ENCODE peak calls at places on chromosome 15, in eight cellular contexts. One of them, this sample, is unnamed. For H3K27me3, the result is how much of the 10 kb centered on the place peaks cover.

GRCh38 chr15:40312370-40313158 is 4.8 kb upstream of the PLCB2 start:
- DNase-seq in pancreas: no peak
- DNase-seq in WERI-Rb-1: no peak
- DNase-seq in mammary epithelial cell: no peak
- DNase-seq in IMR-90: no peak
- DNase-seq in HCT116: no peak
- DNase-seq in gastrocnemius medialis: no peak
- DNase-seq in tibial artery: no peak
- DNase-seq in this sample: no peak

GRCh38 chr15:38768970-38769369 is 204.4 kb upstream of the RASGRP1 start:
- DNase-seq in pancreas: no peak
- DNase-seq in WERI-Rb-1: peak
- DNase-seq in mammary epithelial cell: no peak
- DNase-seq in IMR-90: peak
- DNase-seq in HCT116: no peak
- DNase-seq in gastrocnemius medialis: no peak
- DNase-seq in tibial artery: peak
- DNase-seq in this sample: no peak

GRCh38 chr15:99371180-99372103 is 120.2 kb downstream of the LRRC28 start:
- DNase-seq in pancreas: no peak
- DNase-seq in WERI-Rb-1: no peak
- DNase-seq in mammary epithelial cell: peak
- DNase-seq in IMR-90: peak
- DNase-seq in HCT116: no peak
- DNase-seq in gastrocnemius medialis: no peak
- DNase-seq in tibial artery: no peak
- DNase-seq in this sample: no peak

GRCh38 chr15:97189152-97189551 is 771.4 kb upstream of the ARRDC4 start:
- DNase-seq in pancreas: no peak
- DNase-seq in WERI-Rb-1: no peak
- DNase-seq in mammary epithelial cell: no peak
- DNase-seq in IMR-90: no peak
- DNase-seq in HCT116: no peak
- DNase-seq in gastrocnemius medialis: no peak
- DNase-seq in tibial artery: no peak
- DNase-seq in this sample: no peak

GRCh38 chr15:68646156-68646555 is 67.4 kb downstream of the CORO2B start:
- DNase-seq in pancreas: no peak
- DNase-seq in WERI-Rb-1: peak
- DNase-seq in mammary epithelial cell: no peak
- DNase-seq in IMR-90: no peak
- DNase-seq in HCT116: no peak
- DNase-seq in gastrocnemius medialis: no peak
- DNase-seq in tibial artery: no peak
- DNase-seq in this sample: no peak

GRCh38 chr15:100703032-100703578 is 100.7 kb downstream of the ASB7 start:
- DNase-seq in pancreas: no peak
- DNase-seq in WERI-Rb-1: no peak
- DNase-seq in mammary epithelial cell: peak
- DNase-seq in IMR-90: peak
- DNase-seq in HCT116: no peak
- DNase-seq in gastrocnemius medialis: no peak
- DNase-seq in tibial artery: no peak
- DNase-seq in this sample: no peak

GRCh38 chr15:27017168-27017809 is 46.3 kb downstream of the GABRG3 start:
- DNase-seq in pancreas: no peak
- DNase-seq in WERI-Rb-1: peak
- DNase-seq in mammary epithelial cell: peak
- DNase-seq in IMR-90: peak
- DNase-seq in HCT116: no peak
- DNase-seq in gastrocnemius medialis: no peak
- DNase-seq in tibial artery: no peak
- DNase-seq in this sample: no peak

GRCh38 chr15:60536314-60536713 is 57.4 kb upstream of the ICE2 start:
- DNase-seq in pancreas: no peak
- DNase-seq in WERI-Rb-1: no peak
- DNase-seq in mammary epithelial cell: no peak
- DNase-seq in IMR-90: no peak
- DNase-seq in HCT116: no peak
- DNase-seq in gastrocnemius medialis: no peak
- DNase-seq in tibial artery: no peak
- DNase-seq in this sample: no peak

GRCh38 chr15:101115887-101116680 is 135.8 kb downstream of the CHSY1 start:
- DNase-seq in pancreas: no peak
- DNase-seq in WERI-Rb-1: no peak
- DNase-seq in mammary epithelial cell: no peak
- DNase-seq in IMR-90: peak
- DNase-seq in HCT116: no peak
- DNase-seq in gastrocnemius medialis: peak
- DNase-seq in tibial artery: peak
- DNase-seq in this sample: no peak

GRCh38 chr15:28890711-28891495 is 5.1 kb downstream of the APBA2 start:
- DNase-seq in pancreas: no peak
- DNase-seq in WERI-Rb-1: no peak
- DNase-seq in mammary epithelial cell: no peak
- DNase-seq in IMR-90: no peak
- DNase-seq in HCT116: no peak
- DNase-seq in gastrocnemius medialis: no peak
- DNase-seq in tibial artery: no peak
- DNase-seq in this sample: peak

GRCh38 chr15:80152180-80152895 is 461 bp upstream of the FAH start:
- DNase-seq in pancreas: peak
- DNase-seq in WERI-Rb-1: peak
- DNase-seq in mammary epithelial cell: peak
- DNase-seq in IMR-90: peak
- DNase-seq in HCT116: peak
- DNase-seq in gastrocnemius medialis: peak
- DNase-seq in tibial artery: peak
- DNase-seq in this sample: peak

GRCh38 chr15:31383150-31383549 is 56.5 kb downstream of the KLF13 start:
- DNase-seq in pancreas: no peak
- DNase-seq in WERI-Rb-1: no peak
- DNase-seq in mammary epithelial cell: no peak
- DNase-seq in IMR-90: no peak
- DNase-seq in HCT116: no peak
- DNase-seq in gastrocnemius medialis: no peak
- DNase-seq in tibial artery: no peak
- DNase-seq in this sample: no peak

GRCh38 chr15:63514533-63514943 is 10.1 kb downstream of the USP3 start:
- DNase-seq in pancreas: no peak
- DNase-seq in WERI-Rb-1: no peak
- DNase-seq in mammary epithelial cell: peak
- DNase-seq in IMR-90: peak
- DNase-seq in HCT116: no peak
- DNase-seq in gastrocnemius medialis: no peak
- DNase-seq in tibial artery: peak
- DNase-seq in this sample: no peak

GRCh38 chr15:100968043-100968966 is 49.1 kb downstream of the LRRK1 start:
- DNase-seq in pancreas: no peak
- DNase-seq in WERI-Rb-1: no peak
- DNase-seq in mammary epithelial cell: peak
- DNase-seq in IMR-90: peak
- DNase-seq in HCT116: no peak
- DNase-seq in gastrocnemius medialis: no peak
- DNase-seq in tibial artery: no peak
- DNase-seq in this sample: no peak

GRCh38 chr15:93942140-93942808 is 289.1 kb upstream of the MCTP2 start:
- DNase-seq in pancreas: no peak
- DNase-seq in WERI-Rb-1: no peak
- DNase-seq in mammary epithelial cell: no peak
- DNase-seq in IMR-90: no peak
- DNase-seq in HCT116: no peak
- DNase-seq in gastrocnemius medialis: no peak
- DNase-seq in tibial artery: no peak
- DNase-seq in this sample: no peak

GRCh38 chr15:66672867-66673266 is 29.2 kb upstream of the SMAD6 start:
- DNase-seq in pancreas: no peak
- DNase-seq in WERI-Rb-1: no peak
- DNase-seq in mammary epithelial cell: no peak
- DNase-seq in IMR-90: no peak
- DNase-seq in HCT116: no peak
- DNase-seq in gastrocnemius medialis: no peak
- DNase-seq in tibial artery: no peak
- DNase-seq in this sample: no peak

GRCh38 chr15:73955851-73956250 is 29.6 kb downstream of the LOXL1 start:
- DNase-seq in pancreas: no peak
- DNase-seq in WERI-Rb-1: no peak
- DNase-seq in mammary epithelial cell: no peak
- DNase-seq in IMR-90: no peak
- DNase-seq in HCT116: no peak
- DNase-seq in gastrocnemius medialis: no peak
- DNase-seq in tibial artery: no peak
- DNase-seq in this sample: no peak

GRCh38 chr15:39621961-39622360 is 41.1 kb downstream of the THBS1 start:
- DNase-seq in pancreas: no peak
- DNase-seq in WERI-Rb-1: no peak
- DNase-seq in mammary epithelial cell: no peak
- DNase-seq in IMR-90: no peak
- DNase-seq in HCT116: no peak
- DNase-seq in gastrocnemius medialis: no peak
- DNase-seq in tibial artery: no peak
- DNase-seq in this sample: no peak

GRCh38 chr15:74406992-74407705 is 26.6 kb downstream of the SEMA7A start:
- DNase-seq in pancreas: no peak
- DNase-seq in WERI-Rb-1: no peak
- DNase-seq in mammary epithelial cell: peak
- DNase-seq in IMR-90: peak
- DNase-seq in HCT116: no peak
- DNase-seq in gastrocnemius medialis: no peak
- DNase-seq in tibial artery: no peak
- DNase-seq in this sample: no peak

GRCh38 chr15:60582370-60583036 is 103.6 kb upstream of the ICE2 start:
- DNase-seq in pancreas: no peak
- DNase-seq in WERI-Rb-1: no peak
- DNase-seq in mammary epithelial cell: no peak
- DNase-seq in IMR-90: peak
- DNase-seq in HCT116: no peak
- DNase-seq in gastrocnemius medialis: no peak
- DNase-seq in tibial artery: no peak
- DNase-seq in this sample: no peak

GRCh38 chr15:99474981-99475753 is 90.6 kb upstream of the MEF2A start:
- DNase-seq in pancreas: no peak
- DNase-seq in WERI-Rb-1: no peak
- DNase-seq in mammary epithelial cell: no peak
- DNase-seq in IMR-90: no peak
- DNase-seq in HCT116: no peak
- DNase-seq in gastrocnemius medialis: peak
- DNase-seq in tibial artery: no peak
- DNase-seq in this sample: no peak

GRCh38 chr15:52805351-52806283 is 15.5 kb upstream of the ONECUT1 start:
- DNase-seq in pancreas: peak
- DNase-seq in WERI-Rb-1: no peak
- DNase-seq in mammary epithelial cell: no peak
- DNase-seq in IMR-90: no peak
- DNase-seq in HCT116: no peak
- DNase-seq in gastrocnemius medialis: no peak
- DNase-seq in tibial artery: no peak
- DNase-seq in this sample: no peak
- H3K27ac ChIP-seq in pancreas: peak
- H3K27ac ChIP-seq in WERI-Rb-1: no peak
- H3K27ac ChIP-seq in mammary epithelial cell: no peak
- H3K27ac ChIP-seq in IMR-90: no peak
- H3K27ac ChIP-seq in HCT116: no peak
- H3K27ac ChIP-seq in gastrocnemius medialis: no peak
- H3K27ac ChIP-seq in tibial artery: no peak
- H3K27ac ChIP-seq in this sample: no peak

GRCh38 chr15:54456413-54456812 is 478.2 kb downstream of the UNC13C start:
- DNase-seq in pancreas: no peak
- DNase-seq in WERI-Rb-1: no peak
- DNase-seq in mammary epithelial cell: no peak
- DNase-seq in IMR-90: no peak
- DNase-seq in HCT116: no peak
- DNase-seq in gastrocnemius medialis: no peak
- DNase-seq in tibial artery: no peak
- DNase-seq in this sample: no peak
- TF ChIP-seq CTCF in pancreas: no peak
- TF ChIP-seq CTCF in WERI-Rb-1: no peak
- TF ChIP-seq CTCF in mammary epithelial cell: no peak
- TF ChIP-seq CTCF in IMR-90: no peak
- TF ChIP-seq CTCF in HCT116: no peak
- TF ChIP-seq CTCF in gastrocnemius medialis: no peak
- TF ChIP-seq CTCF in tibial artery: no peak
- TF ChIP-seq CTCF in this sample: no peak

DNA sequence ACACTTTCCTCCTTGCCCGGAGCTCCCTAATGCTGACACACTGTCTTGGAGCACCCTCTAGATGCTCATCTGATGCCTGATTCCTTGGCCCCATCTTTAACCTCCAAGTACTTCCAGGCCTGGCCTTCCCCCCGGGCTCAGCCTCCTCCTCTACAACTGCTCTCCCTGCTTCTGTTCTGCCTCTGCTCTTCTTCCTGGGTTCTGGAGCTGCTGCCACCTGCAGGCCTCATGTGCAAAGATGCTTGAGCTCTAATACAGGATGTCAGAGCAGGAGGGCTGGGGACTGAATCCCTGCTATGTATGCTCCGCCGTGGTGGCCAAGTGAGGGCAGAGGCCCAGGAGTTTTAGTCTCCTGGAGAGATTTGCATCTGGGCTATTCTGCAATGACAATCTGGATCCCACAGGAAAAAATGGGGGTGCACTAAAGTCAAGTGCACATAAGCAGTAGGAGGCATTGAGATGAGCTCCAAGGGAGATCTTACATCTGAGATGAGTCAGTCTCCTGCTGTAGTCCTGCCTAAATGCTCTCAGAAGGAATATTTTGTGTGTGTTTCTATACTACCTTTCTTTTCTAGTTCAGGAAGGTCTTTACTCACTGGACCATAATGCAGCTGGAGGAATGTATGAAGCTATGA is 296.3 kb downstream of the UACA start:
- DNase-seq in pancreas: no peak
- DNase-seq in WERI-Rb-1: peak
- DNase-seq in mammary epithelial cell: peak
- DNase-seq in IMR-90: peak
- DNase-seq in HCT116: peak
- DNase-seq in gastrocnemius medialis: no peak
- DNase-seq in tibial artery: peak
- DNase-seq in this sample: no peak
- H3K27me3 ChIP-seq in pancreas: under half
- H3K27me3 ChIP-seq in WERI-Rb-1: under half
- H3K27me3 ChIP-seq in mammary epithelial cell: under half
- H3K27me3 ChIP-seq in IMR-90: half or more
- H3K27me3 ChIP-seq in HCT116: under half
- H3K27me3 ChIP-seq in gastrocnemius medialis: under half
- H3K27me3 ChIP-seq in tibial artery: under half
- H3K27me3 ChIP-seq in this sample: under half

DNA sequence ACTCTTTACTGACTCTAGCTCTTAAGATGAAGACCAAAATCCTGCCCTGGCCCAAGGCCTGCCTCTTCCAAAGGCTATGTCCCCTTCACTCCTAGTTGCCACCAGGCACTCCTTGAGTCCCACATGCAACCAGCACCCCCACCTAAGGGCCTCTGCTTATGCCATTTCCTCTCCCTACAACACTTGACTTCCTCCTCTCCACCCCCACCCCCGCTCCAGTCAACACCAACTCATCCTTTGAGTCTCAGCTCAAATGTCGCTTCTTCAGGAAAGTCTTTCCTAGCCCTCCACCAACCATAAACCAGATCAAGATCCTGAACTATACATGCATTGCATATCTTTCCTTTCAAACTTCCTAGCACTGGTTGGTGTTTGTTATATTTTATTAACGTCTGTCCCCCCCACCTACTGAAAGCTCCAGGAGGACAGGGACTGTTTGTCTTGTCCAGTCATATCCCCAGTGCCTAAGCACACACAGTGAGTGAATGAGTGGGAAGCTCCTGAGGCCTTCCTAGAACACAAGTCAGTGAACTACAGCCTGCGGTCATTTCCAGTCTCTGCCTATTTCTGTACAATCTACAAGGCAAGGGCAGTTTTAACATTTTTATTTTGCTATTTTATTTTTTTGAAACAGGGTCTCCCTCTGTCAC is 7.3 kb downstream of the TBC1D2B start:
- DNase-seq in pancreas: no peak
- DNase-seq in WERI-Rb-1: no peak
- DNase-seq in mammary epithelial cell: no peak
- DNase-seq in IMR-90: no peak
- DNase-seq in HCT116: no peak
- DNase-seq in gastrocnemius medialis: no peak
- DNase-seq in tibial artery: no peak
- DNase-seq in this sample: peak
- H3K27ac ChIP-seq in pancreas: peak
- H3K27ac ChIP-seq in WERI-Rb-1: no peak
- H3K27ac ChIP-seq in mammary epithelial cell: no peak
- H3K27ac ChIP-seq in IMR-90: peak
- H3K27ac ChIP-seq in HCT116: no peak
- H3K27ac ChIP-seq in gastrocnemius medialis: peak
- H3K27ac ChIP-seq in tibial artery: peak
- H3K27ac ChIP-seq in this sample: peak

This sample was measured in CD4-positive, alpha-beta T cell.